ENCODE peak calls at places on chromosomes 13 and 19, in eight cellular contexts. P is upper lobe of left lung, G is left ventricle myocardium inferior, V is thoracic aorta, W is psoas muscle, Y is K562, O is breast epithelium, S is body of pancreas. X is an unnamed sample.

GRCh38 chr13:24784319-24784718 is 20.4 kb downstream of the RNF17 start:
- DNase-seq in P (no peak), G (no peak), V (no peak), W (no peak), Y (no peak), O (no peak), S (no peak), X (no peak)

GRCh38 chr19:1653300-1653628 is 849 bp upstream of the TCF3 start:
- DNase-seq in P (no peak), G (no peak), V (no peak), W (no peak), Y (no peak), O (no peak), S (no peak), X (no peak)

GRCh38 chr19:49064768-49065611 is at the start of gene NTF4:
- DNase-seq in P (peak; percentile 50), G (no peak), V (no peak), W (peak; percentile 56), Y (peak; percentile 74), O (peak; percentile 52), S (peak; percentile 52), X (no peak)

GRCh38 chr13:27393101-27393500 is 31.3 kb upstream of the GTF3A start:
- DNase-seq in P (no peak), G (no peak), V (no peak), W (no peak), Y (no peak), O (no peak), S (no peak), X (no peak)

GRCh38 chr19:3213159-3213558 is 11.3 kb upstream of the CELF5 start:
- DNase-seq in P (no peak), G (no peak), V (no peak), W (no peak), Y (no peak), O (no peak), S (no peak), X (no peak)

GRCh38 chr13:51590966-51591627 is 6.8 kb downstream of the WDFY2 start:
- DNase-seq in P (peak; percentile 30), G (no peak), V (no peak), W (no peak), Y (peak; percentile 11), O (no peak), S (peak; percentile 46), X (peak; percentile 43)

GRCh38 chr13:44815507-44816074 is 173.7 kb downstream of the NUFIP1 start:
- DNase-seq in P (peak; percentile 78), G (no peak), V (no peak), W (no peak), Y (no peak), O (peak; percentile 86), S (peak; percentile 28), X (peak; percentile 22)

GRCh38 chr13:36362251-36362650 is 16.1 kb upstream of the SPART start:
- DNase-seq in P (no peak), G (no peak), V (no peak), W (no peak), Y (no peak), O (no peak), S (no peak), X (no peak)

GRCh38 chr19:11535792-11536595 is 2.7 kb upstream of the CNN1 start:
- DNase-seq in P (peak; percentile 93), G (peak; percentile 92), V (peak; percentile 56), W (peak; percentile 95), Y (peak; percentile 97), O (peak; percentile 90), S (peak; percentile 96), X (peak; percentile 84)

GRCh38 chr13:39224841-39225240 is 186.6 kb downstream of the NHLRC3 start:
- DNase-seq in P (no peak), G (no peak), V (no peak), W (no peak), Y (no peak), O (no peak), S (no peak), X (no peak)

GRCh38 chr19:50925734-50926133 is 14.5 kb upstream of the KLK4 start:
- DNase-seq in P (no peak), G (no peak), V (no peak), W (no peak), Y (peak; percentile 5), O (no peak), S (no peak), X (no peak)

GRCh38 chr13:109207618-109208017 is 578.2 kb downstream of the MYO16 start:
- DNase-seq in P (no peak), G (no peak), V (no peak), W (no peak), Y (no peak), O (no peak), S (no peak), X (no peak)

GRCh38 chr19:6717036-6717435 is 3.4 kb downstream of the C3 start:
- DNase-seq in P (no peak), G (no peak), V (no peak), W (no peak), Y (no peak), O (no peak), S (no peak), X (no peak)

GRCh38 chr19:39409207-39409885 is 2.7 kb downstream of the ZFP36 start:
- DNase-seq in P (peak; percentile 96), G (peak; percentile 95), V (peak; percentile 69), W (peak; percentile 98), Y (peak; percentile 63), O (peak; percentile 97), S (peak; percentile 96), X (peak; percentile 91)

GRCh38 chr13:79679334-79679733 is 198.4 kb downstream of the NDFIP2 start:
- DNase-seq in P (peak; percentile 75), G (peak; percentile 51), V (no peak), W (peak; percentile 69), Y (peak; percentile 33), O (peak; percentile 30), S (peak; percentile 87), X (peak; percentile 66)

GRCh38 chr19:13152854-13153626 is 2.8 kb downstream of the IER2 start:
- DNase-seq in P (peak; percentile 94), G (peak; percentile 94), V (peak; percentile 87), W (peak; percentile 97), Y (peak; percentile 75), O (peak; percentile 97), S (peak; percentile 96), X (peak; percentile 99)

GRCh38 chr19:39796000-39796498 is 17.4 kb downstream of the LEUTX start:
- DNase-seq in P (no peak), G (no peak), V (no peak), W (no peak), Y (no peak), O (no peak), S (no peak), X (no peak)

GRCh38 chr13:45492538-45492937 is 27.8 kb downstream of the COG3 start:
- DNase-seq in P (no peak), G (no peak), V (no peak), W (no peak), Y (no peak), O (no peak), S (no peak), X (no peak)

GRCh38 chr19:53172892-53173291 is 14.0 kb upstream of the ZNF347 start:
- DNase-seq in P (no peak), G (no peak), V (no peak), W (no peak), Y (no peak), O (no peak), S (no peak), X (no peak)

GRCh38 chr13:74443623-74444022 is 309.4 kb upstream of the KLF12 start:
- DNase-seq in P (no peak), G (no peak), V (no peak), W (no peak), Y (no peak), O (no peak), S (no peak), X (no peak)

GRCh38 chr13:50340566-50341287 is 325.5 kb downstream of the KCNRG start:
- DNase-seq in P (no peak), G (no peak), V (no peak), W (peak; percentile 65), Y (no peak), O (no peak), S (no peak), X (peak; percentile 61)

GRCh38 chr13:113855012-113855921 is 8.6 kb downstream of the GAS6 start:
- DNase-seq in P (no peak), G (peak; percentile 52), V (no peak), W (peak; percentile 93), Y (no peak), O (peak; percentile 5), S (no peak), X (no peak)
- H3K4me3 ChIP-seq in P (no peak overlapping the region), G (peak overlapping the region; percentile 35), V (no peak overlapping the region), W (peak overlapping the region; percentile 22), Y (no peak overlapping the region), O (no peak overlapping the region), S (no peak overlapping the region), X (no peak overlapping the region)

GRCh38 chr19:41408256-41408655 is 10.6 kb downstream of the BCKDHA start:
- DNase-seq in P (peak; percentile 72), G (no peak), V (no peak), W (no peak), Y (no peak), O (no peak), S (no peak), X (no peak)
- TF ChIP-seq CTCF in P (no peak), G (peak; percentile 17), V (no peak), W (no peak), Y (peak; percentile 41), O (no peak), S (no peak), X (no peak)

DNA sequence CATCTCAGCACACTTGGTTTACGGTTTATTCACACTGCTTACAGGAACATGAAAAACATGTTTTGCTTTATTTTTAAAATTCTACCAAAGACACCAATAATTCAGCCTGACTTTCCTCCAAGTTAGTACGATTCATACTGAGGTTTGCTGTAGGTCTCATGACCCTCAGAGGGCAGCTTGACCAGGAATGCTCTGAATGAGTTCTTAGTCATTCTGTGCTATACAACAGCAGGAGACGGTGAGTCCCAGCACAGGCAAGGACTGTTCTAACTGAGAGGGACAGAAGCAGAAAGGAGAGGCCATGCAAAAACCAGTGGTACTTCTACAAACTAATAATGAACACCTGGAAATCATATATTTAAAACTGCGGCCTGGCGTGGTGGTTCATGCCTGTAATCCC is 6.4 kb downstream of the GRTP1 start:
- DNase-seq in P (no peak), G (no peak), V (no peak), W (peak; percentile 10), Y (no peak), O (no peak), S (no peak), X (no peak)
- H3K27me3 ChIP-seq in P (no peaks in the 10 kb centered on the region), G (peaks cover 33% of the 10 kb centered on the region), V (no peaks in the 10 kb centered on the region), W (no peaks in the 10 kb centered on the region), Y (no peaks in the 10 kb centered on the region), O (no peaks in the 10 kb centered on the region), S (no peaks in the 10 kb centered on the region), X (no peaks in the 10 kb centered on the region)

DNA sequence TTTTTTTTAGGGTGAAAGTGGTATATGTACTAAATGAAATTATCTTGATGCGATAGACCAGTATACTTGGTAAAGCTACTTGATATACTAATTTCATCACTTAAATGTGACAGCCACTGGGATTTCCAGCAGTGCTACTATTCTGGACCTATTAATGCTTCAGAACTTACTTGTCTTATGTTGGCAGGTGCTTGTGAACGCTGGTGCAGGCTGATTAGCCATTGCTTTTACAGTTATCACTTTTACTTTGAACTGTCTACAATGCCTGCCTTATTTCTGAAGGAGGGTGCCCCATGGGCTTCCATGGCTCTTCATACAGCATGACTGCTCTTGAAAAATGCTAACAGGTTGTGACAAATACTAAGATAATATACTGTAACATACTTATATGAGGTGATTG is 294.7 kb downstream of the GPC6 start:
- DNase-seq in P (no peak), G (no peak), V (no peak), W (no peak), Y (no peak), O (no peak), S (no peak), X (no peak)
- H3K4me3 ChIP-seq in P (no peak overlapping the region), G (no peak overlapping the region), V (no peak overlapping the region), W (no peak overlapping the region), Y (no peak overlapping the region), O (no peak overlapping the region), S (no peak overlapping the region), X (no peak overlapping the region)

X was measured in tibial nerve.